ENCODE peak calls at places on chromosomes 16 and 17, in eight cellular contexts. One of them, this sample, is unnamed.

GRCh38 chr17:27381007-27381501 is 75.2 kb upstream of the KSR1 start:
- DNase-seq in CD4-positive, CD25-positive, alpha-beta regulatory T cell: peak; percentile 80
- DNase-seq in esophagus squamous epithelium: no peak
- DNase-seq in ovary: peak; percentile 54
- DNase-seq in stomach: peak; percentile 63
- DNase-seq in sigmoid colon: peak; percentile 68
- DNase-seq in SJCRH30: peak; percentile 87
- DNase-seq in left ventricle myocardium inferior: peak; percentile 66
- DNase-seq in this sample: peak; percentile 65

GRCh38 chr17:78491236-78492115 is 85.7 kb downstream of the DNAH17 start:
- DNase-seq in CD4-positive, CD25-positive, alpha-beta regulatory T cell: no peak
- DNase-seq in esophagus squamous epithelium: no peak
- DNase-seq in ovary: no peak
- DNase-seq in stomach: no peak
- DNase-seq in sigmoid colon: no peak
- DNase-seq in SJCRH30: no peak
- DNase-seq in left ventricle myocardium inferior: no peak
- DNase-seq in this sample: no peak

GRCh38 chr16:68236804-68237242 is 896 bp upstream of the ESRP2 start:
- DNase-seq in CD4-positive, CD25-positive, alpha-beta regulatory T cell: peak; percentile 18
- DNase-seq in esophagus squamous epithelium: no peak
- DNase-seq in ovary: no peak
- DNase-seq in stomach: no peak
- DNase-seq in sigmoid colon: peak; percentile 76
- DNase-seq in SJCRH30: no peak
- DNase-seq in left ventricle myocardium inferior: no peak
- DNase-seq in this sample: no peak

GRCh38 chr17:28008526-28008925 is 34.0 kb upstream of the NLK start:
- DNase-seq in CD4-positive, CD25-positive, alpha-beta regulatory T cell: peak; percentile 1
- DNase-seq in esophagus squamous epithelium: no peak
- DNase-seq in ovary: no peak
- DNase-seq in stomach: peak; percentile 46
- DNase-seq in sigmoid colon: no peak
- DNase-seq in SJCRH30: peak; percentile 75
- DNase-seq in left ventricle myocardium inferior: peak; percentile 22
- DNase-seq in this sample: no peak

GRCh38 chr16:84314373-84314772 is 19.7 kb downstream of the WFDC1 start:
- DNase-seq in CD4-positive, CD25-positive, alpha-beta regulatory T cell: no peak
- DNase-seq in esophagus squamous epithelium: no peak
- DNase-seq in ovary: no peak
- DNase-seq in stomach: no peak
- DNase-seq in sigmoid colon: peak; percentile 48
- DNase-seq in SJCRH30: no peak
- DNase-seq in left ventricle myocardium inferior: no peak
- DNase-seq in this sample: no peak

GRCh38 chr17:35774499-35774898 is 13.8 kb downstream of the C17orf50 start:
- DNase-seq in CD4-positive, CD25-positive, alpha-beta regulatory T cell: no peak
- DNase-seq in esophagus squamous epithelium: no peak
- DNase-seq in ovary: no peak
- DNase-seq in stomach: peak; percentile 77
- DNase-seq in sigmoid colon: peak; percentile 92
- DNase-seq in SJCRH30: no peak
- DNase-seq in left ventricle myocardium inferior: no peak
- DNase-seq in this sample: no peak

GRCh38 chr17:77634710-77635109 is 323.8 kb upstream of the TNRC6C start:
- DNase-seq in CD4-positive, CD25-positive, alpha-beta regulatory T cell: peak; percentile 22
- DNase-seq in esophagus squamous epithelium: no peak
- DNase-seq in ovary: no peak
- DNase-seq in stomach: no peak
- DNase-seq in sigmoid colon: no peak
- DNase-seq in SJCRH30: no peak
- DNase-seq in left ventricle myocardium inferior: no peak
- DNase-seq in this sample: no peak

GRCh38 chr17:12230411-12230810 is 209.7 kb downstream of the MAP2K4 start:
- DNase-seq in CD4-positive, CD25-positive, alpha-beta regulatory T cell: no peak
- DNase-seq in esophagus squamous epithelium: no peak
- DNase-seq in ovary: no peak
- DNase-seq in stomach: no peak
- DNase-seq in sigmoid colon: no peak
- DNase-seq in SJCRH30: no peak
- DNase-seq in left ventricle myocardium inferior: no peak
- DNase-seq in this sample: no peak

GRCh38 chr16:6897910-6898475 is 434.7 kb upstream of the RBFOX1 start:
- DNase-seq in CD4-positive, CD25-positive, alpha-beta regulatory T cell: no peak
- DNase-seq in esophagus squamous epithelium: no peak
- DNase-seq in ovary: no peak
- DNase-seq in stomach: no peak
- DNase-seq in sigmoid colon: no peak
- DNase-seq in SJCRH30: no peak
- DNase-seq in left ventricle myocardium inferior: no peak
- DNase-seq in this sample: no peak

GRCh38 chr16:24993722-24994686 is 21.2 kb downstream of the ARHGAP17 start:
- DNase-seq in CD4-positive, CD25-positive, alpha-beta regulatory T cell: no peak
- DNase-seq in esophagus squamous epithelium: no peak
- DNase-seq in ovary: no peak
- DNase-seq in stomach: no peak
- DNase-seq in sigmoid colon: no peak
- DNase-seq in SJCRH30: no peak
- DNase-seq in left ventricle myocardium inferior: no peak
- DNase-seq in this sample: no peak

GRCh38 chr17:74516561-74516960 is 14.7 kb downstream of the CD300LB start:
- DNase-seq in CD4-positive, CD25-positive, alpha-beta regulatory T cell: no peak
- DNase-seq in esophagus squamous epithelium: no peak
- DNase-seq in ovary: no peak
- DNase-seq in stomach: no peak
- DNase-seq in sigmoid colon: no peak
- DNase-seq in SJCRH30: no peak
- DNase-seq in left ventricle myocardium inferior: no peak
- DNase-seq in this sample: no peak

GRCh38 chr17:77602062-77602746 is 356.3 kb upstream of the TNRC6C start:
- DNase-seq in CD4-positive, CD25-positive, alpha-beta regulatory T cell: no peak
- DNase-seq in esophagus squamous epithelium: no peak
- DNase-seq in ovary: no peak
- DNase-seq in stomach: peak; percentile 27
- DNase-seq in sigmoid colon: peak; percentile 92
- DNase-seq in SJCRH30: no peak
- DNase-seq in left ventricle myocardium inferior: peak; percentile 73
- DNase-seq in this sample: no peak

GRCh38 chr17:49976828-49977202 is 7.8 kb downstream of the DLX4 start:
- DNase-seq in CD4-positive, CD25-positive, alpha-beta regulatory T cell: no peak
- DNase-seq in esophagus squamous epithelium: no peak
- DNase-seq in ovary: no peak
- DNase-seq in stomach: no peak
- DNase-seq in sigmoid colon: no peak
- DNase-seq in SJCRH30: no peak
- DNase-seq in left ventricle myocardium inferior: no peak
- DNase-seq in this sample: no peak
- H3K27me3 ChIP-seq in CD4-positive, CD25-positive, alpha-beta regulatory T cell: peaks cover 20% of the 10 kb centered on the region
- H3K27me3 ChIP-seq in esophagus squamous epithelium: peaks cover 23% of the 10 kb centered on the region
- H3K27me3 ChIP-seq in ovary: no peaks in the 10 kb centered on the region
- H3K27me3 ChIP-seq in stomach: peaks cover 14% of the 10 kb centered on the region
- H3K27me3 ChIP-seq in sigmoid colon: peaks cover 48% of the 10 kb centered on the region
- H3K27me3 ChIP-seq in SJCRH30: peaks cover 11% of the 10 kb centered on the region
- H3K27me3 ChIP-seq in left ventricle myocardium inferior: peaks cover 100% of the 10 kb centered on the region
- H3K27me3 ChIP-seq in this sample: peaks cover 61% of the 10 kb centered on the region

GRCh38 chr16:15650019-15650697 is at the start of gene NDE1:
- DNase-seq in CD4-positive, CD25-positive, alpha-beta regulatory T cell: peak; percentile 88
- DNase-seq in esophagus squamous epithelium: peak; percentile 19
- DNase-seq in ovary: peak; percentile 90
- DNase-seq in stomach: peak; percentile 94
- DNase-seq in sigmoid colon: peak; percentile 96
- DNase-seq in SJCRH30: peak; percentile 93
- DNase-seq in left ventricle myocardium inferior: peak; percentile 94
- DNase-seq in this sample: peak; percentile 81

GRCh38 chr16:15650698-15651161 is 685 bp downstream of the NDE1 start:
- DNase-seq in CD4-positive, CD25-positive, alpha-beta regulatory T cell: peak; percentile 41
- DNase-seq in esophagus squamous epithelium: no peak
- DNase-seq in ovary: peak; percentile 59
- DNase-seq in stomach: no peak
- DNase-seq in sigmoid colon: no peak
- DNase-seq in SJCRH30: peak; percentile 58
- DNase-seq in left ventricle myocardium inferior: no peak
- DNase-seq in this sample: no peak

GRCh38 chr16:15652293-15653001 is 2.4 kb downstream of the NDE1 start:
- DNase-seq in CD4-positive, CD25-positive, alpha-beta regulatory T cell: no peak
- DNase-seq in esophagus squamous epithelium: no peak
- DNase-seq in ovary: no peak
- DNase-seq in stomach: no peak
- DNase-seq in sigmoid colon: no peak
- DNase-seq in SJCRH30: no peak
- DNase-seq in left ventricle myocardium inferior: no peak
- DNase-seq in this sample: no peak

GRCh38 chr16:15654591-15654990 is 4.5 kb downstream of the NDE1 start:
- DNase-seq in CD4-positive, CD25-positive, alpha-beta regulatory T cell: no peak
- DNase-seq in esophagus squamous epithelium: no peak
- DNase-seq in ovary: no peak
- DNase-seq in stomach: no peak
- DNase-seq in sigmoid colon: peak; percentile 13
- DNase-seq in SJCRH30: no peak
- DNase-seq in left ventricle myocardium inferior: no peak
- DNase-seq in this sample: no peak

DNA sequence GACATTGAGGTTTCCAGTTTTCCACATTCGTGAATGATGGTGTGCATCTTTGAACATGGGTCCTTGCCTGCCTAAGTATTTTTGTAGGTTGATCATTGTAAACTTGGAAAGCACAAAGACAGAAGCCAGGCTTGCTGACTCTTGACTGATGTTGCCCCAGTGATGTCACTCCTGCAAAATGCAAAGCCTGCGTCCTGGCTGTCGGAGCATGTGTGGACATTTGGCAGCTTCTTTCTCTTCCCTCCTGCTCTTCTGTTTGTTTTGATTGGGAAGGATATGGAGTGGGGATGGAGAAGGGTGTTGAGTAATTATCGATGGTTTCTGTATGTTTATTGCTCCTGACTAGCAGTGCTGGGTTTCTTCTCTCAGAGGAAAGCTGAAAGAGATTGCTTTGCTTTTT is 3.2 kb downstream of the NDE1 start:
- DNase-seq in CD4-positive, CD25-positive, alpha-beta regulatory T cell: no peak
- DNase-seq in esophagus squamous epithelium: no peak
- DNase-seq in ovary: no peak
- DNase-seq in stomach: no peak
- DNase-seq in sigmoid colon: peak; percentile 85
- DNase-seq in SJCRH30: peak; percentile 17
- DNase-seq in left ventricle myocardium inferior: peak; percentile 24
- DNase-seq in this sample: no peak
- H3K27ac ChIP-seq in CD4-positive, CD25-positive, alpha-beta regulatory T cell: no peak overlapping the region
- H3K27ac ChIP-seq in esophagus squamous epithelium: peak overlapping the region; percentile 97
- H3K27ac ChIP-seq in ovary: no peak overlapping the region
- H3K27ac ChIP-seq in stomach: no peak overlapping the region
- H3K27ac ChIP-seq in sigmoid colon: peak overlapping the region; percentile 98
- H3K27ac ChIP-seq in SJCRH30: no peak overlapping the region
- H3K27ac ChIP-seq in left ventricle myocardium inferior: peak overlapping the region; percentile 53
- H3K27ac ChIP-seq in this sample: no peak overlapping the region

GRCh38 chr16:70694088-70694487 is 8.2 kb upstream of the MTSS2 start:
- DNase-seq in CD4-positive, CD25-positive, alpha-beta regulatory T cell: no peak
- DNase-seq in esophagus squamous epithelium: no peak
- DNase-seq in ovary: no peak
- DNase-seq in stomach: no peak
- DNase-seq in sigmoid colon: no peak
- DNase-seq in SJCRH30: peak; percentile 60
- DNase-seq in left ventricle myocardium inferior: no peak
- DNase-seq in this sample: no peak

GRCh38 chr16:70696368-70696767 is 10.5 kb upstream of the MTSS2 start:
- DNase-seq in CD4-positive, CD25-positive, alpha-beta regulatory T cell: no peak
- DNase-seq in esophagus squamous epithelium: no peak
- DNase-seq in ovary: no peak
- DNase-seq in stomach: no peak
- DNase-seq in sigmoid colon: no peak
- DNase-seq in SJCRH30: no peak
- DNase-seq in left ventricle myocardium inferior: no peak
- DNase-seq in this sample: no peak

GRCh38 chr16:70695351-70696070 is 9.7 kb upstream of the MTSS2 start:
- DNase-seq in CD4-positive, CD25-positive, alpha-beta regulatory T cell: peak; percentile 53
- DNase-seq in esophagus squamous epithelium: no peak
- DNase-seq in ovary: no peak
- DNase-seq in stomach: peak; percentile 73
- DNase-seq in sigmoid colon: no peak
- DNase-seq in SJCRH30: peak; percentile 92
- DNase-seq in left ventricle myocardium inferior: peak; percentile 70
- DNase-seq in this sample: no peak

GRCh38 chr16:70693231-70693671 is 7.4 kb upstream of the MTSS2 start:
- DNase-seq in CD4-positive, CD25-positive, alpha-beta regulatory T cell: no peak
- DNase-seq in esophagus squamous epithelium: no peak
- DNase-seq in ovary: peak; percentile 59
- DNase-seq in stomach: no peak
- DNase-seq in sigmoid colon: peak; percentile 93
- DNase-seq in SJCRH30: no peak
- DNase-seq in left ventricle myocardium inferior: peak; percentile 64
- DNase-seq in this sample: no peak

DNA sequence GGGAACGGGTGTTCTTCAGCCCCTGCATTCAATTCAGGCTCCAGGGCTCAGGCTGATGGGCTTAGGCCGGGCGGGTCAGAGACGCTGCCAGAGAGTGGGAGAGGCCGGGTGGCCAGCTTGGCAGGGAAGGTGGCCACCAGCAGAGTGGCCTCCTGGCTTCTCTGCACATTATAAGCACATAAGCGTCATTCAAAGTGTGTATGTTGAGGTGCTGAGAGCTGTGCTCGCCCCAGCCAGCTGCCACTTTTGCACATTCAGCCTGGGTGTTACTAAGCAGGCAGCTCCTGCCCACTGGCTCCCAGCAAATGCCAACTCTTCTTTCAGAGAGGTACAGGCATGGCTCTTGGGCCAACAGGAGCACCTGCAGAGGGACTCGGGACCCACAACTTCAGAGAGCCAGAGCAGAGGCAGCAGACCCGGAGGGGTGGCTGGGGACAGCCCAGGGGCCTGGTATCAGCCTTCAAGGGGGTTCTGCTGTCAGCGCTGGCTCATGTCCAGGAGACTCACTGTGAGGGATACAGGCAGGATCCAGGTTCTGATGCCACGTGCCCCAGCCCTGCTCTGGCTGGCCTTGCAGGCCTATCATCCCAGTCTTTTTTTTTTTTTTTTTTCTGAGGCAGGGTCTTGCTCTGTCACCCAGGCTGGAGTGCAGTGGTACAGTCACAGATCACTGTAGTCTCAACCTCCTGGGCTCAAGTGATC is 8.8 kb upstream of the MTSS2 start:
- DNase-seq in CD4-positive, CD25-positive, alpha-beta regulatory T cell: no peak
- DNase-seq in esophagus squamous epithelium: no peak
- DNase-seq in ovary: peak; percentile 61
- DNase-seq in stomach: no peak
- DNase-seq in sigmoid colon: no peak
- DNase-seq in SJCRH30: no peak
- DNase-seq in left ventricle myocardium inferior: no peak
- DNase-seq in this sample: no peak
- H3K27me3 ChIP-seq in CD4-positive, CD25-positive, alpha-beta regulatory T cell: no peaks in the 10 kb centered on the region
- H3K27me3 ChIP-seq in esophagus squamous epithelium: no peaks in the 10 kb centered on the region
- H3K27me3 ChIP-seq in ovary: no peaks in the 10 kb centered on the region
- H3K27me3 ChIP-seq in stomach: no peaks in the 10 kb centered on the region
- H3K27me3 ChIP-seq in sigmoid colon: no peaks in the 10 kb centered on the region
- H3K27me3 ChIP-seq in SJCRH30: no peaks in the 10 kb centered on the region
- H3K27me3 ChIP-seq in left ventricle myocardium inferior: no peaks in the 10 kb centered on the region
- H3K27me3 ChIP-seq in this sample: no peaks in the 10 kb centered on the region

DNA sequence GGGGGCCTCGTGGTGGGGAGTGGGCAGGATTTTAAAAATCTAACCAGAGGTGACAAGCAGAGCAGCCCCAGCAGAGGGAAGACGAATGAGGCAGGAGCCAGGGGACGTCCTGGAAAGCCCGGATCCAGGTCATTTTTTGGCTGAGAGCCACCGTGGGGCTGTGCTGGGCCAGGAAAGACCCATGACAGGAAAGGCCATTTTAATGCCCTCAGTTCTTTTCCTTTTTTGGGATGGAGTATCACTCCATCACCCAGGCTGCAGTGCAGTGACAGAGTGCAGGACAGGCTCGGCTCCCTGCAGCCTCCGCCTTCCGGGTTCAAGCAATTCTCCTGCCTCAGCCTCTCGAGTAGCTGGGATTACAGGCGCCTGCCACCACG is 30.5 kb upstream of the JPH3 start:
- DNase-seq in CD4-positive, CD25-positive, alpha-beta regulatory T cell: no peak
- DNase-seq in esophagus squamous epithelium: no peak
- DNase-seq in ovary: no peak
- DNase-seq in stomach: no peak
- DNase-seq in sigmoid colon: no peak
- DNase-seq in SJCRH30: no peak
- DNase-seq in left ventricle myocardium inferior: no peak
- DNase-seq in this sample: no peak
- H3K27ac ChIP-seq in CD4-positive, CD25-positive, alpha-beta regulatory T cell: no peak overlapping the region
- H3K27ac ChIP-seq in esophagus squamous epithelium: peak overlapping the region; percentile 45
- H3K27ac ChIP-seq in ovary: no peak overlapping the region
- H3K27ac ChIP-seq in stomach: peak overlapping the region; percentile 35
- H3K27ac ChIP-seq in sigmoid colon: peak overlapping the region; percentile 7
- H3K27ac ChIP-seq in SJCRH30: no peak overlapping the region
- H3K27ac ChIP-seq in left ventricle myocardium inferior: no peak overlapping the region
- H3K27ac ChIP-seq in this sample: no peak overlapping the region